ENCODE peak calls at places on chromosomes 5 and 9, in ten cellular contexts. E is breast epithelium, A is stomach, T is spleen, F is sigmoid colon, W is HCT116, M is endothelial cell of umbilical vein, O is K562, Z is H1, D is transverse colon. J is an unnamed sample. For H3K36me3, the result is how much of the 10 kb centered on the place peaks cover.

GRCh38 chr5:180609817-180610550 is 18.7 kb upstream of the SCGB3A1 start:
- DNase-seq in E (no peak), A (no peak), T (no peak), F (no peak), W (no peak), M (no peak), O (no peak), Z (no peak), D (no peak), J (no peak)

GRCh38 chr5:141935538-141935937 is 11.9 kb downstream of the DELE1 start:
- DNase-seq in E (no peak), A (no peak), T (no peak), F (no peak), W (no peak), M (no peak), O (no peak), Z (no peak), D (no peak), J (no peak)

GRCh38 chr5:133433133-133433532 is 179.2 kb downstream of the FSTL4 start:
- DNase-seq in E (no peak), A (no peak), T (no peak), F (no peak), W (no peak), M (no peak), O (no peak), Z (no peak), D (no peak), J (no peak)

GRCh38 chr5:112824197-112824596 is 36.9 kb upstream of the SRP19 start:
- DNase-seq in E (no peak), A (no peak), T (no peak), F (no peak), W (no peak), M (no peak), O (no peak), Z (no peak), D (no peak), J (no peak)

GRCh38 chr5:117095803-117096332 is 521.2 kb upstream of the SEMA6A start:
- DNase-seq in E (no peak), A (no peak), T (no peak), F (no peak), W (no peak), M (no peak), O (no peak), Z (no peak), D (no peak), J (no peak)

GRCh38 chr5:172932313-172933017 is 26.8 kb upstream of the RPL26L1 start:
- DNase-seq in E (peak), A (peak), T (peak), F (peak), W (peak), M (peak), O (peak), Z (no peak), D (peak), J (no peak)

GRCh38 chr9:91755761-91756638 is 194.0 kb downstream of the ROR2 start:
- DNase-seq in E (no peak), A (no peak), T (no peak), F (no peak), W (no peak), M (no peak), O (no peak), Z (no peak), D (no peak), J (no peak)

GRCh38 chr5:83965431-83965830 is 244.8 kb upstream of the HAPLN1 start:
- DNase-seq in E (no peak), A (no peak), T (no peak), F (no peak), W (no peak), M (no peak), O (no peak), Z (no peak), D (no peak), J (no peak)

GRCh38 chr5:7518947-7519560 is 123.1 kb downstream of the ADCY2 start:
- DNase-seq in E (no peak), A (no peak), T (no peak), F (no peak), W (no peak), M (no peak), O (no peak), Z (peak), D (no peak), J (no peak)

GRCh38 chr5:33816791-33817190 is 75.0 kb downstream of the ADAMTS12 start:
- DNase-seq in E (no peak), A (no peak), T (no peak), F (no peak), W (no peak), M (peak), O (no peak), Z (no peak), D (no peak), J (no peak)

GRCh38 chr5:125835293-125836172 is 587.7 kb upstream of the GRAMD2B start:
- DNase-seq in E (no peak), A (peak), T (no peak), F (peak), W (peak), M (peak), O (no peak), Z (peak), D (peak), J (no peak)

GRCh38 chr5:78116167-78116566 is 178.3 kb downstream of the AP3B1 start:
- DNase-seq in E (no peak), A (no peak), T (no peak), F (no peak), W (no peak), M (no peak), O (no peak), Z (no peak), D (no peak), J (no peak)

GRCh38 chr9:127578952-127579853 is 32.9 kb upstream of the STXBP1 start:
- DNase-seq in E (peak), A (peak), T (peak), F (peak), W (peak), M (peak), O (peak), Z (no peak), D (peak), J (no peak)

GRCh38 chr9:113278840-113279239 is 3.4 kb downstream of the PRPF4 start:
- DNase-seq in E (no peak), A (no peak), T (no peak), F (no peak), W (no peak), M (no peak), O (no peak), Z (no peak), D (no peak), J (no peak)

GRCh38 chr5:125317546-125317995 is 571.1 kb upstream of the ZNF608 start:
- DNase-seq in E (no peak), A (no peak), T (no peak), F (no peak), W (no peak), M (no peak), O (no peak), Z (peak), D (no peak), J (no peak)

GRCh38 chr5:56620903-56621680 is 194.3 kb upstream of the MAP3K1 start:
- DNase-seq in E (no peak), A (no peak), T (no peak), F (no peak), W (no peak), M (peak), O (no peak), Z (no peak), D (no peak), J (no peak)

GRCh38 chr9:4048441-4048840 is 251.4 kb downstream of the GLIS3 start:
- DNase-seq in E (no peak), A (no peak), T (no peak), F (no peak), W (no peak), M (peak), O (no peak), Z (no peak), D (no peak), J (no peak)

GRCh38 chr9:4509590-4509984 is 19.3 kb downstream of the SLC1A1 start:
- DNase-seq in E (no peak), A (no peak), T (no peak), F (no peak), W (no peak), M (no peak), O (no peak), Z (no peak), D (no peak), J (no peak)

GRCh38 chr5:53430618-53431252 is 49.7 kb upstream of the FST start:
- DNase-seq in E (no peak), A (no peak), T (no peak), F (no peak), W (peak), M (peak), O (no peak), Z (no peak), D (no peak), J (no peak)

GRCh38 chr5:9170026-9170425 is 375.8 kb downstream of the SEMA5A start:
- DNase-seq in E (no peak), A (no peak), T (no peak), F (no peak), W (no peak), M (no peak), O (no peak), Z (no peak), D (no peak), J (no peak)

GRCh38 chr9:111008148-111009075 is 29.9 kb downstream of the LPAR1 start:
- DNase-seq in E (no peak), A (no peak), T (no peak), F (no peak), W (no peak), M (no peak), O (no peak), Z (no peak), D (no peak), J (no peak)

GRCh38 chr5:107772418-107773310 is 101.9 kb upstream of the EFNA5 start:
- DNase-seq in E (no peak), A (no peak), T (no peak), F (no peak), W (no peak), M (peak), O (no peak), Z (no peak), D (no peak), J (no peak)

DNA sequence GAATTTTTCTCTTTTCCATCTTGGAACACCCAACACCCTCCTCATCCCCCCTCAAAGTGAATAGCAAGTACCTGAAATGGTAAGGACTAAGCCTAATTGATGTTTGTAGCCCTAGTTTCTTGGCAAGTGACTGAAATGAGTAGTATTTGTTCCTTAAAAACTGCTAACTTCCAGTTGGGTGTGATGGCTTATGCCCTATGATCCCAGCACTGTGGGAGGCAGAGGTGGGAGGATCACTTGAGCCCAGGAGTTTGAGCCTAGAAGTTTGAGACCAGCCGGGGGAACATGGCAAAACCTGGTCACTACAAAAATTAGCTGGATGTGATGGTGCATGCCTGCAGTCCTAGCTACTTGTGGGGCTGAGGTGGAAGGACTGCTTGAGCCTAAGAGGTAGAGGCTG is 44.1 kb downstream of the ZFR start:
- DNase-seq in E (no peak), A (no peak), T (no peak), F (no peak), W (no peak), M (no peak), O (no peak), Z (no peak), D (no peak), J (no peak)
- H3K36me3 ChIP-seq in E (under half), A (half or more), T (half or more), F (half or more), W (half or more), M (under half), O (half or more), Z (under half), D (half or more), J (half or more)

GRCh38 chr9:124030969-124031451 is 19.4 kb downstream of the LHX2 start:
- DNase-seq in E (no peak), A (no peak), T (no peak), F (no peak), W (no peak), M (no peak), O (no peak), Z (no peak), D (no peak), J (no peak)
- H3K4me3 ChIP-seq in E (peak), A (no peak), T (peak), F (no peak), W (no peak), M (no peak), O (no peak), Z (no peak), D (peak), J (no peak)

DNA sequence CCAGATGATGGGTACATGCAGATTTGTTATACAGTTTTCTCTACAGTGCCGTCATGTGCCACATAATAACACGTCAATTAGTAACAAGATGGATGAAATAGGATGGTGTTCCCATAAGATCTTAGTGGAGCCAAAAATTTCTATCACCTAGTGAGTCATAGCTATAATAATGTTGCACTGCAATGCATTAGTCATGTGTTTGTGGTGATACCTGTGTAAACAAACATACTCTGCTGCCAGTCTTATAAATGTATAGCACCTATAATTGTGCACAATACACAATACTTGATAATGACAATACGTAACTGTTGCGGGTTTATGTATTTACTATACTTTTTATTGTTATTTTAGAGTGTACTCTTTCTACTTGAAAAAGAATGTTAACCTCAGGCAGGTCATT is 865.4 kb downstream of the MAT2B start:
- DNase-seq in E (no peak), A (no peak), T (no peak), F (no peak), W (no peak), M (no peak), O (no peak), Z (no peak), D (no peak), J (no peak)
- TF ChIP-seq POLR2AphosphoS5 in E (no peak), A (no peak), T (no peak), F (no peak), W (no peak), M (no peak), O (no peak), Z (no peak), D (no peak), J (no peak)

GRCh38 chr5:135386886-135387628 is 12.0 kb downstream of the MACROH2A1 start:
- DNase-seq in E (no peak), A (peak), T (peak), F (no peak), W (peak), M (peak), O (peak), Z (no peak), D (peak), J (no peak)
- H3K36me3 ChIP-seq in E (under half), A (half or more), T (half or more), F (under half), W (half or more), M (under half), O (half or more), Z (under half), D (under half), J (half or more)

GRCh38 chr9:35116898-35117551 is 1.4 kb upstream of the ATOSB start:
- DNase-seq in E (peak), A (peak), T (peak), F (peak), W (peak), M (peak), O (peak), Z (peak), D (peak), J (peak)
- H3K4me3 ChIP-seq in E (peak), A (peak), T (peak), F (peak), W (peak), M (peak), O (peak), Z (peak), D (peak), J (peak)

DNA sequence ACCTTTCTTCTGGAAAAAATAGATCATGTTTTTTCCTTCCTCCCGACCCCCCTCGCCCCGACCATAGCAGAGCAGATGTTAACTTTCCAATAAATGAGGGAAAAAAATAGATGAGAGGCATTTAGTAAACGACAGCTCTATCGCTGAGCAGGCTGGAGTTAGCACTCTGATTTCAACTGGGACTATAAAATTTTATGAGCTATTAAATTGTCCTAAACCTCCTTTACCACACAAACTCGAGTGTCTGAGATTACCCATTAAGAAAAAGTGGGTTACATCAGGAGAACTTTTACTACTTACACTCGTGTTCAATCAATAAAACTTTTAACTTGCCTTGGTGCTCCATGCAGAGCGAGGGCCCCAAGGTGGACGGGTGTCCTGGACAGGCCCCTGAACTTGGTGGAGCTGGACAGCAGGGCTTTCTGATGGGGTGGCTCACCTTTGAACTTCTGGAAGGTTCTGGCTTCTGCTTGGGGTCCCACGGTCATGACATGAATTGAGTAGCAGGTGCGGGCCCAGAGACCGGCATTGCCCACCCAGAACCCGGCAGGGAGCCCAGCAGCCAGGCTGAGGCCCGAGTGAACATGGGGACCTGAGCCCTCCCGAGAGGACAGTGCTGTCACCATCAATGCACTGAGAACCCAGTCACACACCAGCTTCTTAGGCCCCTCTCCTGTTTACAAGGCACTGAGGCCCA is 59.9 kb upstream of the RNU6ATAC start:
- DNase-seq in E (no peak), A (no peak), T (peak), F (peak), W (no peak), M (no peak), O (no peak), Z (no peak), D (no peak), J (no peak)
- TF ChIP-seq POLR2AphosphoS5 in E (no peak), A (no peak), T (no peak), F (no peak), W (no peak), M (no peak), O (no peak), Z (no peak), D (no peak), J (no peak)

GRCh38 chr9:120464857-120465421 is 115.0 kb downstream of the CDK5RAP2 start:
- DNase-seq in E (no peak), A (no peak), T (no peak), F (no peak), W (no peak), M (no peak), O (no peak), Z (no peak), D (no peak), J (no peak)

GRCh38 chr9:120464176-120464575 is 115.8 kb downstream of the CDK5RAP2 start:
- DNase-seq in E (no peak), A (no peak), T (no peak), F (no peak), W (no peak), M (no peak), O (no peak), Z (no peak), D (no peak), J (no peak)

DNA sequence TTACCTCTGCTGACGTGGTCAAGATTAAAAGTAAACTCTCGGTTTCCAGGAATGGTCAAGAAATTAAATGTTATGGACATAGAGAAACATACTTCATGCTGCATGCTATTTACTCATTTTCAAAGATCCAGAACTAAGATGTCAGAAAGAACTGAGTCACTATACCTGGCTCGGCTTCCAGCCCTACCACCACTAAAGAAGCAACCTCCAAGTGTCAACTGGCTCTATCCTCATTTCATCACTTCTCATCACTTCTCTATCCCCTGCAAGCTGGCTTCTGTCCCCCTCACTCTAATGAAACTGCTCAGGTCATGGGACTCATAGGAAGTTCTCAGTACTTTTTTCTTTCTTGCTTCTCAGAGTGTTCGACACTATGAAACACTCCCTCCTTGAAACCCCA is 116.2 kb downstream of the CDK5RAP2 start:
- DNase-seq in E (no peak), A (no peak), T (no peak), F (no peak), W (no peak), M (no peak), O (no peak), Z (no peak), D (no peak), J (no peak)
- H3K36me3 ChIP-seq in E (under half), A (half or more), T (half or more), F (under half), W (under half), M (under half), O (half or more), Z (under half), D (under half), J (under half)

DNA sequence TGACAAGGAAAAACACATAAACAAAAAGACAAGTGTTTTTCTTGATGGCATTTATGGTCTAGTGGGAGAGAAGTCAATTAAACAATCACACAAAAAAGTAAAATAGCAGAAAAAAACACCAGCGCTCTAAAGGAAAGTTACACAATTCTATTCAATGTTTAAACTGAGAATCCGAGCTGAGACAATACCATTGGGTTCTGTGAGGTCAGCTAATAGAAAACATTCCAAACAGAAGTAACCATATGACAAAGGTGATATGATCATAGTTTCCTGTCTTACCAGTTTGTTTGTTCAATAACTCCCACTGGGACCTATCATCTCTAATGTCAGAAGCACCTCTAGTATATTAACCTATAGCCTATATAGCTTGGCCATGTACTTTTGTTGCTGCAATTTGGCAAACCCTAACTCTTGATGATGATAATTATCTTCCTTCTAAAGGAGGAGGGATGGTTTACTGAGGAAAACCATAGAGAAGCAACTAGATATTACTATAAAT is 1030.0 kb downstream of the CDH12 start:
- DNase-seq in E (no peak), A (no peak), T (no peak), F (no peak), W (no peak), M (peak), O (no peak), Z (no peak), D (no peak), J (no peak)
- H3K4me3 ChIP-seq in E (no peak), A (no peak), T (no peak), F (no peak), W (no peak), M (no peak), O (no peak), Z (no peak), D (no peak), J (no peak)

J was measured in SK-N-MC.